ENCODE peak calls at places on chromosomes 3 and 15, in four cellular contexts. I is K562, D is GM12878, U is HL-60. J is an unnamed sample.

GRCh38 chr3:147034359-147034758 is 372.0 kb downstream of the ZIC4 start:
- DNase-seq in U (no peak), D (no peak), I (no peak), J (no peak)

GRCh38 chr3:59818-60217 is 136.7 kb upstream of the CHL1 start:
- DNase-seq in I (no peak), D (no peak), U (no peak), J (no peak)

GRCh38 chr3:71247221-71247947 is 336.1 kb downstream of the FOXP1 start:
- DNase-seq in D (no peak), U (no peak), I (peak; percentile 85), J (no peak)

GRCh38 chr3:5428607-5429516 is 241.4 kb downstream of the EDEM1 start:
- DNase-seq in D (peak; percentile 77), U (no peak), I (peak; percentile 94), J (no peak)

GRCh38 chr3:77055841-77056341 is 16.0 kb downstream of the ROBO2 start:
- DNase-seq in D (no peak), U (no peak), I (no peak), J (no peak)

GRCh38 chr3:58308728-58309127 is 2.4 kb downstream of the HTD2 start:
- DNase-seq in U (no peak), D (no peak), I (no peak), J (no peak)

GRCh38 chr3:13717222-13717573 is 162.7 kb downstream of the WNT7A start:
- DNase-seq in D (no peak), U (no peak), I (no peak), J (no peak)

GRCh38 chr15:56982987-56983386 is 64.5 kb downstream of the TCF12 start:
- DNase-seq in I (no peak), U (no peak), D (no peak), J (no peak)

GRCh38 chr3:190548031-190548656 is 34.3 kb downstream of the IL1RAP start:
- DNase-seq in D (no peak), I (no peak), U (no peak), J (no peak)

GRCh38 chr15:41823502-41823901 is 4.4 kb upstream of the JMJD7 start:
- DNase-seq in D (no peak), I (no peak), U (no peak), J (no peak)

GRCh38 chr15:41558400-41559238 is at the start of gene TYRO3:
- DNase-seq in U (no peak), I (peak; percentile 88), D (no peak), J (peak; percentile 73)

GRCh38 chr3:15795563-15796308 is 2.0 kb downstream of the ANKRD28 start:
- DNase-seq in U (no peak), I (no peak), D (no peak), J (no peak)

GRCh38 chr3:52558436-52558835 is 22.0 kb downstream of the UQCC5 start:
- DNase-seq in D (no peak), I (no peak), U (no peak), J (no peak)

GRCh38 chr15:28101201-28101600 is 2.1 kb upstream of the OCA2 start:
- DNase-seq in D (no peak), I (no peak), U (no peak), J (no peak)

GRCh38 chr3:189927975-189928895 is 192.5 kb downstream of the P3H2 start:
- DNase-seq in D (no peak), U (no peak), I (no peak), J (no peak)

DNA sequence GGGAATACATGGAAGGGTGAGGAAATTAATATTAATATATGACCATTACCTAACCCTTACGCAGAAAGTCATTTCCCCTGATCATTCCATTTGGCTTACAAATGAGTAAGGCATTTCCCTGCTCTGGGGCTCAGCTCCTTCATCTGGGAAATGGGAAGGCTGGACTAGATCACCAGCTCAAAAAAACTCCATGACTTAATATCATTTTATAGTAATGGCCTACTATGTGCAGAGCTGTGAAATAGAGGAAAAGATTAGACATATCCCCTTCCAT is 46.3 kb downstream of the HRH1 start:
- DNase-seq in U (no peak), I (no peak), D (no peak), J (no peak)
- TF ChIP-seq SPI1 in U (no peak), I (no peak), D (no peak), J (no peak)

DNA sequence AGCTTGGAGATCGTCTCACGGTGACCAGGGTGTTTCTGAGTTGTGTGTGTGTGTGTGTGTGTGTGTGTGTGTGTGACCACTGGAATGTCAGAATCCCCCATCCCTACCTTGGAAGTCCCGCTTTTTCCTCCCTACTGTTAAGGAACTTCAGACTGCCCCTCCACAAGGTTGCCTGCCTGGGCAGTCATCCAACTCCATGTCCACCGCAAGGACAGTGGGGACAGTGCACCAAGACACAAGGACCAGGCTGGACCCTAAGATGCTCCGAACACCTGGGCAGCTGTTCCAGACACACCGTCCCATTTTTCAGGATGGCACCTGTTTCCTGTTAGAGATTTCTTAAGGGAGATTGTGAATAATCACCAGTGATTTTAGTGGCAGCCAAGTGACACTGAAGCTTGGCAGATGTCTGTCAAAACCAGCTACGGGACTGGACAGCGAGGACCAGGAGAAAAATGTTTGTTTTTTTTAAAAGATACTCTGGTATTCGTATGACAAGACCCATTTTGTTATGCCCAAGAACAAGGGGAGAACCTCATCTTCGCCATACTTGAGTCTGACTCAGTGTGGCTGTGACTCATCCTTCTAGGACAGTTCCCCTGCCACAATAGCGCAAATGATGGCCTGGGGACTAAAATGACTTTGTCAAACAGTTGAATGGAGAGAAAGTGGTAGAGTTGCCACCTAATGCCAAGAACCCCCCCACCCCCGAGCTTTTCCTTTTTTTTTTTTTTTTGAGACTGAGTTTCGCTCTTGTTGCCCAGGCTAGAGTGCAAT is 15.5 kb downstream of the PAQR9 start:
- DNase-seq in I (peak; percentile 30), U (no peak), D (no peak), J (no peak)
- TF ChIP-seq SPI1 in I (no peak), U (no peak), D (no peak), J (no peak)

GRCh38 chr15:25182736-25183445 is 228.1 kb downstream of the SNRPN start:
- DNase-seq in U (no peak), D (no peak), I (no peak), J (no peak)

GRCh38 chr15:25185156-25185710 is 230.4 kb downstream of the SNRPN start:
- DNase-seq in U (no peak), I (no peak), D (no peak), J (no peak)

GRCh38 chr15:25182098-25182478 is 227.3 kb downstream of the SNRPN start:
- DNase-seq in U (no peak), I (no peak), D (no peak), J (no peak)

GRCh38 chr15:25184356-25185155 is 229.8 kb downstream of the SNRPN start:
- DNase-seq in U (no peak), D (no peak), I (no peak), J (no peak)

GRCh38 chr15:25183581-25184330 is 229.0 kb downstream of the SNRPN start:
- DNase-seq in I (no peak), U (no peak), D (no peak), J (no peak)
- TF ChIP-seq SPI1 in I (no peak), U (no peak), D (no peak), J (no peak)

DNA sequence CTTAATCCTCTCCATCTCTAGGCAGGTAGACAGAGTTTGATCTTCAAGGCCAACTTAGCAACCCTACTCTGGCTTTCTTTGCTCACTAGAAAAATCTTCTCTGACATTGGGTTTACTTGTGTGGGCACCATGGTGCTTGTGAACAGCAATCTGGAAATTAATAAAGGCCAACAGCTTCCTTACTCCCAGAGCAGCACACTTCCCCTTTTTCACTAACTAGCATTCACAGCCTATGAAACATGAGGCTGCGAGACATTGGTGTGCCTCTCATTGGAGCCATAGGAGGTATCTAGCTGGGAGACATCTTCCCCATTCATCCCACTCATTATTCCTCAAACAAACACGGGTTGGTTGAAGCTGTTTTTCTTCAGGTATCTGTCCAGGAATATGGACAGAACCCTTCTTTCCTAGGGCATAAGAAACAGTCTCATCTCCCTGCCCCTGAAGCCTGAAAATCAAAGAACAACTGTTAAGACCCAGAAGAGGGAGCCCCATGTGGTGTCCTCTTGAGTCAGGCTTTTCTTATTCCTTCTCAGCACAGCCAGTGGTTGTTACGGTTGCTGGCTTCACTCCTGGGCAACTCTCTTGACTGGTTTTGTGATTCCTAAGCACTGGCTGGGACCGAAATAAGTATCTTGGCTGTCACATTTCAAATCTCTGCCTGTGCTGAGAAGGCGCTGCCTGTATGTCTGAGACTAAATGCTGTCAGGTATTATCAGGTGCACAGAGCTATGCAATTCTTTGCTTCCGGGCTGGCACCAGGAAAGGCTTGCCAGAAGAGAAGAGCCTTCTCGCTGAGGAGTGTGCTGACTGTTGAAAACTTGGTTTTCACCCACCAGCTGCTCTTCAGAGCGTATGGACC is 194.4 kb downstream of the FEZF2 start:
- DNase-seq in D (no peak), I (no peak), U (no peak), J (no peak)
- TF ChIP-seq SPI1 in D (peak; percentile 76), I (peak; percentile 73), U (peak; percentile 90), J (peak; percentile 87)

DNA sequence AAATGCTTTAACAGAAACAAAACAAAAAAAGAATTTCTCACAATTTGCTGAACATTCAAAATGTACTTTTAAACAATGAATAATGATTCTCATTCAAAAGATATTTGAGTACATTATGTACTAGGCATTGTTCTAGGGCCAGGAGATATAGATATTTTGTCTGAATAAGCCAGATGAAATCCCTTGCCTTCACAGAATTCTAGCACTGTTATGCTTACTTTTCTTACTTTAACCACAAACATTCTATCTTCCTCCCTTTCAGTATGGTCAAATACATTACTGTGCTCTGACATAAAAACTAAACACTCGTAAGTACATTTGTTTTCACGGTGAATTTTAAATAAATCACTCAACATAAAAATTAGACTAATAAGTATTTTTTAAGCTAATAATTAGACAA is 116.7 kb downstream of the ADAM10 start:
- DNase-seq in D (no peak), I (no peak), U (no peak), J (no peak)
- TF ChIP-seq SPI1 in D (no peak), I (no peak), U (no peak), J (no peak)

DNA sequence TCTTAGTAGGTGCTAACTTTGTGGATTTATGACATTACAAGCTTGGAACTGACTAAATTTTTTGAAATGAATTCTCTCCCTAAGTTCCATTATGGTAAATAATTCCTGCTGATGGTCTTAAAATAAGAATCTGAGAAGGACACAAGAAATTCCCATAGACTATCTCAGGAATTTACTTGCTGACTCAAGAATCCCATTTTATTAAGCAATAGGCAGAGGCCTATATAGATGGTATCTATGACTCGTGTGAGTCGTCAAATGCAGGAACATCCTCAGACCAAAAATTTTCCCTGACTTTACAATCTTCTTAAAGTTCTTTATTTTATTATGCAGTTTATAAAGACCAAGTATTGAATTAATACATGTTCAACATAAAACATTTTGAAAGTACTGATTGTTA is 30.7 kb upstream of the CBLB start:
- DNase-seq in D (no peak), U (no peak), I (no peak), J (no peak)
- TF ChIP-seq SPI1 in D (no peak), U (no peak), I (no peak), J (no peak)

J was measured in GM12891.